ENCODE peak calls at places on chromosome 3, in seven cellular contexts. Y is fibroblast of lung; X is psoas muscle; I is heart right ventricle; T is breast epithelium; H is cardiac muscle cell; O is activated CD8-positive, alpha-beta T cell treated with anti-CD3 and anti-CD28 coated beads for 36 hours. Z is an unnamed sample.

GRCh38 chr3:110618512-110619226 is 452.9 kb upstream of the NECTIN3 start:
- DNase-seq in O (no peak), X (no peak), T (no peak), H (no peak), Y (no peak), I (no peak), Z (no peak)

GRCh38 chr3:142998439-142998838 is 2.9 kb upstream of the U2SURP start:
- DNase-seq in X (no peak), I (no peak), H (no peak), T (no peak), Y (peak; percentile 65), O (no peak), Z (no peak)

GRCh38 chr3:129605593-129606521 is 619 bp downstream of the PLXND1 start:
- DNase-seq in O (peak; percentile 52), T (no peak), Y (peak; percentile 67), X (peak; percentile 69), H (peak; percentile 67), I (peak; percentile 66), Z (no peak)

GRCh38 chr3:35216501-35217266 is 422.6 kb upstream of the ARPP21 start:
- DNase-seq in X (no peak), Y (no peak), O (no peak), T (no peak), I (no peak), H (no peak), Z (no peak)

GRCh38 chr3:27426926-27427325 is 57.3 kb downstream of the SLC4A7 start:
- DNase-seq in H (no peak), X (no peak), I (no peak), T (no peak), Y (no peak), O (no peak), Z (no peak)

GRCh38 chr3:179713643-179714090 is 60.8 kb downstream of the USP13 start:
- DNase-seq in X (no peak), O (no peak), H (no peak), I (no peak), Y (peak; percentile 90), T (no peak), Z (no peak)

GRCh38 chr3:152857082-152857481 is 22.2 kb downstream of the P2RY1 start:
- DNase-seq in I (no peak), T (no peak), H (no peak), X (no peak), Y (no peak), O (no peak), Z (no peak)

GRCh38 chr3:11661827-11662226 is 18.1 kb upstream of the VGLL4 start:
- DNase-seq in H (no peak), O (no peak), Y (peak; percentile 76), I (no peak), T (no peak), X (no peak), Z (no peak)

GRCh38 chr3:19029837-19030835 is 118.2 kb upstream of the KCNH8 start:
- DNase-seq in Y (no peak), I (no peak), X (no peak), H (no peak), O (peak; percentile 49), T (no peak), Z (no peak)

GRCh38 chr3:161884830-161885229 is 388.2 kb downstream of the OTOL1 start:
- DNase-seq in H (no peak), O (no peak), T (no peak), I (no peak), Y (no peak), X (no peak), Z (no peak)

GRCh38 chr3:100789582-100789981 is 80.3 kb downstream of the TFG start:
- DNase-seq in H (no peak), I (no peak), T (no peak), X (no peak), O (no peak), Y (peak; percentile 28), Z (no peak)

GRCh38 chr3:108124337-108125150 is 33.7 kb upstream of the CD47 start:
- DNase-seq in X (no peak), Y (no peak), H (no peak), T (no peak), I (no peak), O (peak; percentile 88), Z (peak; percentile 60)

GRCh38 chr3:96754128-96754527 is 60.3 kb upstream of the EPHA6 start:
- DNase-seq in O (no peak), X (no peak), T (no peak), H (no peak), I (no peak), Y (no peak), Z (no peak)

GRCh38 chr3:59406943-59407342 is 357.1 kb upstream of the CFAP20DC start:
- DNase-seq in I (no peak), Y (no peak), O (no peak), T (no peak), H (no peak), X (no peak), Z (peak; percentile 41)

GRCh38 chr3:114650808-114651207 is 357.0 kb downstream of the TIGIT start:
- DNase-seq in I (no peak), H (no peak), X (no peak), T (no peak), O (no peak), Y (peak; percentile 87), Z (no peak)

GRCh38 chr3:9198805-9199386 is 50.5 kb downstream of the SRGAP3 start:
- DNase-seq in X (no peak), H (peak; percentile 46), I (no peak), T (no peak), Y (peak; percentile 11), O (no peak), Z (no peak)

GRCh38 chr3:42535981-42536784 is 33.7 kb downstream of the VIPR1 start:
- DNase-seq in O (peak; percentile 72), T (no peak), H (peak; percentile 73), I (no peak), X (no peak), Y (no peak), Z (peak; percentile 59)

GRCh38 chr3:129651316-129652202 is 45.1 kb upstream of the PLXND1 start:
- DNase-seq in I (no peak), X (peak; percentile 45), H (no peak), Y (peak; percentile 94), T (no peak), O (no peak), Z (no peak)

GRCh38 chr3:148466143-148466542 is 231.6 kb upstream of the AGTR1 start:
- DNase-seq in Y (peak; percentile 84), O (no peak), H (no peak), T (no peak), I (no peak), X (no peak), Z (no peak)

GRCh38 chr3:56754753-56755365 is 46.9 kb downstream of the ARHGEF3 start:
- DNase-seq in I (no peak), O (peak; percentile 60), Y (no peak), H (no peak), X (no peak), T (no peak), Z (peak; percentile 43)

DNA sequence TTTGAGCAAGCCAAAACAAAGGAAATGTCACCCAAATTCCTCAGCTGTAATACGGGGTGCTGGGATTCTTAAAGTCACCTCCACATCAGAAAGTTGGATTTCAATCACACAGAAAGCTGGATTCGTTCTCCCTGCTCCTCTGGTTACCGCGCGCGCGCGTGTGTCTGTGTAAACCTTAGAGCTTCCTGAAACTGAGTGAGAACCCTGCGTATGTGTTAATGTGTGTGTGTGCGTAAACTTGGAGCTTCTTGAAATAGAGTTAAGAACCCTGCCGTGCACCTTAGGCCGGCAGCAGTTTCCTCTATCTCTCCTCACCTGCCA is 579 bp downstream of the LZTFL1 start:
- DNase-seq in Y (peak; percentile 37), H (peak; percentile 26), X (peak; percentile 7), I (peak; percentile 11), T (no peak), O (no peak), Z (no peak)
- TF ChIP-seq CTCF in Y (no peak), H (no peak), X (no peak), I (no peak), T (no peak), O (no peak), Z (no peak)

DNA sequence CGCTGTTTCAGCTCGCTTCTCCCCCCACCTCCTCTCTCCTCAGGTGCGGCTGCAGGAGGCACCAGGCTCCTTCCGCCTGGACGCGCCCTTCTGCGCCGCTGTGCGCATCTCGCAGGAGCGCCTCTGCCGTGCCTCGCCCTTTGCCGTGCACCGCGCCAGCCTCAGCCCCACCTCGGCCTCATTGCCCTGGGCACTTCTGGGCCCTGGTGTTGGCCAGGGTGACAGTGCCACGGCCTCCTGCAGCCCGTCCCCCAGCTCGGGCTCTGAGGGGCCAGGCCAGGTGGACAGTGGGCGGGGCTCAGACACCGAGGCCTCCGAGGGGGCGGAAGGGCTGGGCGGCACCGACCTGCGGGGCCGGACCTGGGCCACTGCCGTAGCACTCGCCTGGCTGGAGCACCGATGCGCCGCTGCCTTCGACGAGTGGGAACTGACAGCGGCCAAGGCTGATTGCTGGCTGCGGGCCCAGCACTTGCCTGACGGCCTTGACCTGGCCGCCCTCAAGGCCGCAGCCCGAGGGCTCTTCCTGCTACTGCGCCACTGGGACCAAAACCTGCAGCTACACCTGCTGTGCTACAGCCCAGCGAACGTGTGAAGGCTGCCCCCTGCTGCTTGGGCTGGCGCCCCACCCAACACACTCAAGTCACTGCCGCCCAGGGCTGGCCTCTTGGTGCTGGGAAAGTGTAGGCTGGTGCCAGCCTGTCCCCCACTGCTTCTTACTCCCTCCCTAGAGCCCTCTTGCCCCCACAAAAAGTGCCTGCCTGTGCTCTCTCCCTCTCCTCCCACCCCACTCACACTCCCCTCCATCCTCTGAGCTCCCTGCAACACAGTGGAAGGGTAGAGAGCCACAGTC is 7.1 kb downstream of the ALG3 start:
- DNase-seq in X (no peak), Y (peak; percentile 32), O (peak; percentile 38), H (peak; percentile 45), T (no peak), I (peak; percentile 49), Z (peak; percentile 48)
- TF ChIP-seq CTCF in X (peak; percentile 47), Y (peak; percentile 34), O (no peak), H (peak; percentile 58), T (no peak), I (peak; percentile 67), Z (peak; percentile 49)

DNA sequence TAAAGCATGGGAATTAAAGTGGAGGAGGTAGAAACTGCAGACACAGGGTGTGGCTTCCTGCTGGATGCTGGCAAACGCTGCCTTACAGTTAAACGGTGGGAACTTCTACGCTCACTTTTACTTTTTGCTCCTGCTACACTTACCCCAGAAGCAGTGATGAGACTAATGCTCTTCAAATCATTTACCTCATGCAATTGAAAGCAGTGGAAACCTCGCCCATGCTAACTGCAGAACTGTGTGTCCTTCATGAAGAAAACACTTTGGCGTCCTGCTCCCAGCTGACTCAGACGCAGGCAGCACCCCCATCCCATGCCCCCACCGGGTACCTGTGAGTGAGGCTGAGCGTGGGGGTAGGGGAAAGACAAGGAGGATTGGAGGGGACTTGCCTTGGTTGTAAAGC is 31.8 kb downstream of the UPK1B start:
- DNase-seq in I (no peak), O (no peak), T (no peak), H (no peak), Y (no peak), X (no peak), Z (no peak)
- TF ChIP-seq CTCF in I (no peak), O (no peak), T (no peak), H (no peak), Y (no peak), X (no peak), Z (no peak)

DNA sequence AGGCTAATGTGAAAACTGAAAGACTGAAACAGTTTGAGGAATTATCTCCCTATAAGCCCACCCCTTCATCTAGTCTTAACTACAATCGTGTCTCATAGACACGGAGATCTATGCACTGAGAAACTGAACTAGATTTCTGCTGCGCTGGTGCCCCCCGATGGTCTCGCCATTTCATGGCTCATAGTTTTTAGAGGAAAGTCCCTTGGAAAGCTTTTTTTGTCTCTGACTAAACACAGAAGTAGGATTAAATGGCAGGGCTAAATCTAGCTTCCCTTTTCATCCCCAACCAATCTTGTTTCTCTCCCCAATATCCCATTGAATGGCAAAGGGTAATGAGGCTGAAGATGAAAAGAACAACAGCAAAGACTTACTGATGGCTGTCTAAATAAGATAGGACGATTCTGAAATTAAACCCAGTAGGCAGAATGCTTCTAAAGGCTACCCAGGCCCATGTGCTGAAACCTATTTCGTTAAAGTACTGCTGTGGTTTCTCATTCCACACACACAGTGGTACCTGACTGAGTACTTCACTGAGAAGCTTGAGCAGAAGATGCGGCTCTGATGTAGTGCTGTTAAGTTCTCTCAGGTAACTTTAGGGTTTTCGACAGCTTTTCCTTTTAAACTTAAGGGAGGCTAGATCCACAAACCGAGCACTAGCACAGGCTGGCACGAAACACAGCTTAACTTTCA is 142.7 kb downstream of the GADL1 start:
- DNase-seq in O (peak; percentile 83), Y (peak; percentile 46), T (no peak), H (peak; percentile 54), I (peak; percentile 38), X (no peak), Z (peak; percentile 9)
- TF ChIP-seq CTCF in O (peak; percentile 75), Y (no peak), T (no peak), H (peak; percentile 59), I (peak; percentile 63), X (peak; percentile 30), Z (peak; percentile 24)